ENCODE peak calls at places on chromosomes 16 and 17, in ten cellular contexts. One of them, this sample, is unnamed.

GRCh38 chr16:59593256-59593655 is 859.1 kb upstream of the GOT2 start:
- DNase-seq in brain microvascular endothelial cell: peak
- DNase-seq in mucosa of descending colon: no peak
- DNase-seq in dorsolateral prefrontal cortex: no peak
- DNase-seq in fibroblast of pulmonary artery: peak
- DNase-seq in WTC11: no peak
- DNase-seq in fibroblast of lung: peak
- DNase-seq in activated CD8-positive, alpha-beta T cell treated with anti-CD3 and anti-CD28 coated beads for 36 hours: no peak
- DNase-seq in upper lobe of left lung: no peak
- DNase-seq in cardiac muscle cell: peak
- DNase-seq in this sample: no peak

GRCh38 chr17:29172589-29172988 is 7.6 kb downstream of the MYO18A start:
- DNase-seq in WTC11: no peak
- DNase-seq in cardiac muscle cell: no peak
- DNase-seq in activated CD8-positive, alpha-beta T cell treated with anti-CD3 and anti-CD28 coated beads for 36 hours: no peak
- DNase-seq in fibroblast of lung: no peak
- DNase-seq in mucosa of descending colon: no peak
- DNase-seq in upper lobe of left lung: no peak
- DNase-seq in brain microvascular endothelial cell: no peak
- DNase-seq in fibroblast of pulmonary artery: no peak
- DNase-seq in dorsolateral prefrontal cortex: no peak
- DNase-seq in this sample: no peak

GRCh38 chr16:51569204-51569911 is 418.3 kb upstream of the SALL1 start:
- DNase-seq in mucosa of descending colon: no peak
- DNase-seq in brain microvascular endothelial cell: no peak
- DNase-seq in fibroblast of pulmonary artery: peak
- DNase-seq in dorsolateral prefrontal cortex: no peak
- DNase-seq in upper lobe of left lung: no peak
- DNase-seq in cardiac muscle cell: peak
- DNase-seq in fibroblast of lung: no peak
- DNase-seq in WTC11: no peak
- DNase-seq in activated CD8-positive, alpha-beta T cell treated with anti-CD3 and anti-CD28 coated beads for 36 hours: no peak
- DNase-seq in this sample: no peak

GRCh38 chr17:2844386-2844785 is 48.1 kb downstream of the RAP1GAP2 start:
- DNase-seq in brain microvascular endothelial cell: no peak
- DNase-seq in fibroblast of pulmonary artery: no peak
- DNase-seq in upper lobe of left lung: no peak
- DNase-seq in WTC11: peak
- DNase-seq in fibroblast of lung: no peak
- DNase-seq in dorsolateral prefrontal cortex: no peak
- DNase-seq in activated CD8-positive, alpha-beta T cell treated with anti-CD3 and anti-CD28 coated beads for 36 hours: no peak
- DNase-seq in cardiac muscle cell: peak
- DNase-seq in mucosa of descending colon: no peak
- DNase-seq in this sample: no peak

GRCh38 chr16:49505556-49505955 is 132.0 kb downstream of the C16orf78 start:
- DNase-seq in fibroblast of pulmonary artery: no peak
- DNase-seq in mucosa of descending colon: no peak
- DNase-seq in fibroblast of lung: no peak
- DNase-seq in activated CD8-positive, alpha-beta T cell treated with anti-CD3 and anti-CD28 coated beads for 36 hours: no peak
- DNase-seq in brain microvascular endothelial cell: no peak
- DNase-seq in dorsolateral prefrontal cortex: no peak
- DNase-seq in WTC11: no peak
- DNase-seq in upper lobe of left lung: no peak
- DNase-seq in cardiac muscle cell: no peak
- DNase-seq in this sample: no peak

GRCh38 chr17:71055128-71055527 is 885.8 kb downstream of the KCNJ2 start:
- DNase-seq in fibroblast of lung: peak
- DNase-seq in upper lobe of left lung: no peak
- DNase-seq in fibroblast of pulmonary artery: peak
- DNase-seq in activated CD8-positive, alpha-beta T cell treated with anti-CD3 and anti-CD28 coated beads for 36 hours: no peak
- DNase-seq in cardiac muscle cell: peak
- DNase-seq in mucosa of descending colon: no peak
- DNase-seq in dorsolateral prefrontal cortex: no peak
- DNase-seq in brain microvascular endothelial cell: peak
- DNase-seq in WTC11: no peak
- DNase-seq in this sample: no peak

GRCh38 chr16:19330801-19331484 is 45.4 kb downstream of the CLEC19A start:
- DNase-seq in cardiac muscle cell: peak
- DNase-seq in brain microvascular endothelial cell: peak
- DNase-seq in activated CD8-positive, alpha-beta T cell treated with anti-CD3 and anti-CD28 coated beads for 36 hours: no peak
- DNase-seq in mucosa of descending colon: no peak
- DNase-seq in upper lobe of left lung: no peak
- DNase-seq in WTC11: no peak
- DNase-seq in fibroblast of pulmonary artery: no peak
- DNase-seq in dorsolateral prefrontal cortex: no peak
- DNase-seq in fibroblast of lung: peak
- DNase-seq in this sample: no peak

GRCh38 chr17:46141645-46142044 is 51.6 kb downstream of the KANSL1 start:
- DNase-seq in brain microvascular endothelial cell: no peak
- DNase-seq in activated CD8-positive, alpha-beta T cell treated with anti-CD3 and anti-CD28 coated beads for 36 hours: no peak
- DNase-seq in fibroblast of lung: no peak
- DNase-seq in mucosa of descending colon: no peak
- DNase-seq in upper lobe of left lung: no peak
- DNase-seq in WTC11: no peak
- DNase-seq in cardiac muscle cell: no peak
- DNase-seq in dorsolateral prefrontal cortex: no peak
- DNase-seq in fibroblast of pulmonary artery: no peak
- DNase-seq in this sample: no peak

GRCh38 chr17:36705651-36706436 is 104.5 kb downstream of the MRM1 start:
- DNase-seq in upper lobe of left lung: peak
- DNase-seq in activated CD8-positive, alpha-beta T cell treated with anti-CD3 and anti-CD28 coated beads for 36 hours: peak
- DNase-seq in dorsolateral prefrontal cortex: no peak
- DNase-seq in cardiac muscle cell: peak
- DNase-seq in WTC11: peak
- DNase-seq in fibroblast of pulmonary artery: peak
- DNase-seq in brain microvascular endothelial cell: peak
- DNase-seq in mucosa of descending colon: peak
- DNase-seq in fibroblast of lung: peak
- DNase-seq in this sample: peak
- TF ChIP-seq CTCF in upper lobe of left lung: peak
- TF ChIP-seq CTCF in activated CD8-positive, alpha-beta T cell treated with anti-CD3 and anti-CD28 coated beads for 36 hours: peak
- TF ChIP-seq CTCF in dorsolateral prefrontal cortex: peak
- TF ChIP-seq CTCF in cardiac muscle cell: peak
- TF ChIP-seq CTCF in WTC11: peak
- TF ChIP-seq CTCF in fibroblast of pulmonary artery: peak
- TF ChIP-seq CTCF in brain microvascular endothelial cell: peak
- TF ChIP-seq CTCF in mucosa of descending colon: peak
- TF ChIP-seq CTCF in fibroblast of lung: peak
- TF ChIP-seq CTCF in this sample: peak

GRCh38 chr17:79838541-79839274 is 532 bp downstream of the CBX4 start:
- DNase-seq in brain microvascular endothelial cell: peak
- DNase-seq in fibroblast of lung: peak
- DNase-seq in fibroblast of pulmonary artery: peak
- DNase-seq in cardiac muscle cell: peak
- DNase-seq in mucosa of descending colon: peak
- DNase-seq in activated CD8-positive, alpha-beta T cell treated with anti-CD3 and anti-CD28 coated beads for 36 hours: peak
- DNase-seq in upper lobe of left lung: peak
- DNase-seq in dorsolateral prefrontal cortex: peak
- DNase-seq in WTC11: peak
- DNase-seq in this sample: peak

GRCh38 chr17:79835953-79836951 is 3.0 kb downstream of the CBX4 start:
- DNase-seq in dorsolateral prefrontal cortex: no peak
- DNase-seq in brain microvascular endothelial cell: no peak
- DNase-seq in mucosa of descending colon: peak
- DNase-seq in fibroblast of pulmonary artery: no peak
- DNase-seq in upper lobe of left lung: peak
- DNase-seq in fibroblast of lung: peak
- DNase-seq in activated CD8-positive, alpha-beta T cell treated with anti-CD3 and anti-CD28 coated beads for 36 hours: peak
- DNase-seq in WTC11: peak
- DNase-seq in cardiac muscle cell: peak
- DNase-seq in this sample: no peak

GRCh38 chr17:79835470-79835899 is 3.8 kb downstream of the CBX4 start:
- DNase-seq in cardiac muscle cell: no peak
- DNase-seq in fibroblast of pulmonary artery: no peak
- DNase-seq in mucosa of descending colon: peak
- DNase-seq in brain microvascular endothelial cell: no peak
- DNase-seq in dorsolateral prefrontal cortex: no peak
- DNase-seq in fibroblast of lung: no peak
- DNase-seq in activated CD8-positive, alpha-beta T cell treated with anti-CD3 and anti-CD28 coated beads for 36 hours: no peak
- DNase-seq in upper lobe of left lung: no peak
- DNase-seq in WTC11: peak
- DNase-seq in this sample: no peak

GRCh38 chr17:79837888-79838540 is 1.2 kb downstream of the CBX4 start:
- DNase-seq in dorsolateral prefrontal cortex: no peak
- DNase-seq in fibroblast of lung: no peak
- DNase-seq in upper lobe of left lung: no peak
- DNase-seq in brain microvascular endothelial cell: no peak
- DNase-seq in activated CD8-positive, alpha-beta T cell treated with anti-CD3 and anti-CD28 coated beads for 36 hours: peak
- DNase-seq in WTC11: no peak
- DNase-seq in mucosa of descending colon: peak
- DNase-seq in cardiac muscle cell: no peak
- DNase-seq in fibroblast of pulmonary artery: no peak
- DNase-seq in this sample: no peak

DNA sequence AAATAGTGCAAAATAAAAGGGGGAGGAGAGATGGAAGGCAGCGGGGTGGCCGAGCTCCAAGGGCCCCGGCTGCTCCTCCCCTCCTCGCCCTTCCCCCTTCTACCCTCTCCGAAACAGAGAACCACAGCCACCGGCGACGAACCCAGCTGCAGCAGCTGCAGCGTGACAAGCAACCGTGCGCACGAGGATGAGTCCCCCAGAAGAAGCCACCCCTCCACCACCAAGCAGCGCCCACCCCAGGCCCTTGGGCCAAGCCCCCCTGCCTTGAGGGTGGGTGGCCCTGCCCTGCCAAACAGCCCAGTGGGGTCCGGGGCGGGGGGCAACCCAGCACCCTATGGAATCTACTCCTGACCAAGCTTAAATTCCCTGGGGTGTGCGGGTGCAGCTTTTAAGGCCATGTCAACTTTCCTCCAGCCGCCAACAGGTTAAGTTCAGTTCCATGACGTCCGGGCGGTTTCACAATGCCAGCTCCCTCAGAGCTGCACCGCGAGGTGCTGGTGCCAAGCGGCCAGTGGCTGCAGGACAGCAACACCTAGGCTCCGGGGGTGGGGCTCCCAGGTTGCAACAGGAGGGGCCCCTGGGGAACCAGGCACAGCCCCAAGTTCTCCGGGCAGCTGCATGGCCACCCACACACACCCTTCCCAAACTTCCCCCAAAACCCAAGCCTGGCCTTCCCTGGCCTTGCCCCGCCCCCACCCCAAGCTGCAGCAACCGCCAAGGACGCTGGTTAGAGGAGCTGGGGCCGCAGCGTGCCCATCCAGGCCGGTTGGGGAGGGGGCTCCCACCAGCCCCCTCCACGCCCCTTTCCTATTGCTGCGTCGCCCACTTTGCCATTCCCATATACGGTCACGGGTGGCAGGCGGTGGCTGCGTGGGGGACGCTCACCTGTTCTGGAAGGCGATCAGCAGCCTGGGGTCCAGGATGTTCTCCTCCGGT is 2.0 kb downstream of the CBX4 start:
- DNase-seq in activated CD8-positive, alpha-beta T cell treated with anti-CD3 and anti-CD28 coated beads for 36 hours: peak
- DNase-seq in brain microvascular endothelial cell: peak
- DNase-seq in upper lobe of left lung: peak
- DNase-seq in WTC11: peak
- DNase-seq in mucosa of descending colon: peak
- DNase-seq in dorsolateral prefrontal cortex: no peak
- DNase-seq in cardiac muscle cell: peak
- DNase-seq in fibroblast of pulmonary artery: peak
- DNase-seq in fibroblast of lung: peak
- DNase-seq in this sample: peak
- TF ChIP-seq CTCF in activated CD8-positive, alpha-beta T cell treated with anti-CD3 and anti-CD28 coated beads for 36 hours: no peak
- TF ChIP-seq CTCF in brain microvascular endothelial cell: peak
- TF ChIP-seq CTCF in upper lobe of left lung: no peak
- TF ChIP-seq CTCF in WTC11: no peak
- TF ChIP-seq CTCF in mucosa of descending colon: no peak
- TF ChIP-seq CTCF in dorsolateral prefrontal cortex: no peak
- TF ChIP-seq CTCF in cardiac muscle cell: peak
- TF ChIP-seq CTCF in fibroblast of pulmonary artery: peak
- TF ChIP-seq CTCF in fibroblast of lung: no peak
- TF ChIP-seq CTCF in this sample: no peak

GRCh38 chr17:78422872-78423588 is 44.6 kb downstream of the PGS1 start:
- DNase-seq in upper lobe of left lung: peak
- DNase-seq in brain microvascular endothelial cell: no peak
- DNase-seq in activated CD8-positive, alpha-beta T cell treated with anti-CD3 and anti-CD28 coated beads for 36 hours: no peak
- DNase-seq in cardiac muscle cell: no peak
- DNase-seq in fibroblast of pulmonary artery: no peak
- DNase-seq in dorsolateral prefrontal cortex: no peak
- DNase-seq in WTC11: no peak
- DNase-seq in fibroblast of lung: no peak
- DNase-seq in mucosa of descending colon: no peak
- DNase-seq in this sample: no peak
- TF ChIP-seq CTCF in upper lobe of left lung: no peak
- TF ChIP-seq CTCF in brain microvascular endothelial cell: no peak
- TF ChIP-seq CTCF in activated CD8-positive, alpha-beta T cell treated with anti-CD3 and anti-CD28 coated beads for 36 hours: no peak
- TF ChIP-seq CTCF in cardiac muscle cell: no peak
- TF ChIP-seq CTCF in fibroblast of pulmonary artery: no peak
- TF ChIP-seq CTCF in dorsolateral prefrontal cortex: no peak
- TF ChIP-seq CTCF in WTC11: no peak
- TF ChIP-seq CTCF in fibroblast of lung: no peak
- TF ChIP-seq CTCF in mucosa of descending colon: no peak
- TF ChIP-seq CTCF in this sample: no peak

DNA sequence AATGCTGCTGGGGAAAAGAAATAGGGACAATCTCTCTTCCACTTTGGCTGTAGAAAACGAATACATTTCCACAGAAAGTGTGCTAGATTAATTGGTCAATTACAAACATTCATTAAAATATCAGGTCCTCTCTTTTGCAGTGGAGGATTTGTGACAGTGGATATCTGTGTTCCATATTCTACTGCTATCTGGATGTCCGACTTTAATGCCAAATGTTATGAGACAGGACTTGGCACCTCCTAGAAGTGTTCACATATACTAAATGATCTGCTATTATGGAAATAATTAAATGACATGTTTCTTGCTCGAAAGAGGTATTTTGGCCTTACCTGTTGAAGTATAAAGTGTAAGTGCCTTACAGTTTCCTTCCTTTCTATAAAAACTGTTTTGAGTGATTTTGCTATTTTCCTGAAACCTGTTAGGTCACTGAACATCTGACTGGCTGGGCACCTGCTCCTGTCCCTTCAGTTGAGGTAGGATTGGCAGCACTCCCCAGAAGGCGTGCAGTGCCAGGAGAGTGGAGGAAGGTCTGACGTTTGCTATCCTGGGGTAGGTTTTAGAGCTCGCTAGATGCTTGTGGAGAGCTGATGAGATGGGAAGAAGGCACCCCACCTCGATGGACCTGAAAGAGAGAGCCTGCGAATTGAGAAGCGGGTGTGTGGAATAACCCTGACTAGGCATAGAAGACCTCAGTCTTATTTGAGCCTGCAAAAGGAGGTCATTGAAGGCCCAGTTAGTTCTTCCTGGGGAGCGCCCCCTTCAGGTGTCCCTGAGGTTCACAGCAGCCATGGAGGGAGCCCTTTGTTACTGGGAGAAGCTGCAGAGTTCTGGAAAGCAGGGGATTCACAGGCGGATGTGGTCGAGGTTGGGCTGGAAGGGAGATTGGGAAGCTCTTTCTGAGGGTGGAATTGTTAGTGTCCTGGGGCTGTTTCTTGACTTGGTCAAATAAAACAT is 159.4 kb upstream of the ZNF267 start:
- DNase-seq in dorsolateral prefrontal cortex: no peak
- DNase-seq in WTC11: peak
- DNase-seq in mucosa of descending colon: no peak
- DNase-seq in fibroblast of lung: no peak
- DNase-seq in brain microvascular endothelial cell: no peak
- DNase-seq in fibroblast of pulmonary artery: no peak
- DNase-seq in activated CD8-positive, alpha-beta T cell treated with anti-CD3 and anti-CD28 coated beads for 36 hours: peak
- DNase-seq in cardiac muscle cell: peak
- DNase-seq in upper lobe of left lung: no peak
- DNase-seq in this sample: peak
- TF ChIP-seq CTCF in dorsolateral prefrontal cortex: no peak
- TF ChIP-seq CTCF in WTC11: peak
- TF ChIP-seq CTCF in mucosa of descending colon: no peak
- TF ChIP-seq CTCF in fibroblast of lung: no peak
- TF ChIP-seq CTCF in brain microvascular endothelial cell: peak
- TF ChIP-seq CTCF in fibroblast of pulmonary artery: peak
- TF ChIP-seq CTCF in activated CD8-positive, alpha-beta T cell treated with anti-CD3 and anti-CD28 coated beads for 36 hours: no peak
- TF ChIP-seq CTCF in cardiac muscle cell: peak
- TF ChIP-seq CTCF in upper lobe of left lung: no peak
- TF ChIP-seq CTCF in this sample: no peak